ENCODE peak calls at places on chromosomes 2 and 18, in nine cellular contexts. I, M, V, S, U, H, X, N and A are unnamed samples.

GRCh38 chr2:28408764-28409599 is 16.3 kb downstream of the FOSL2 start:
- DNase-seq in H (peak), I (peak), U (no peak), M (no peak), N (peak), V (peak), S (peak), X (peak), A (peak)

GRCh38 chr2:216932806-216933579 is 73.1 kb upstream of the TNP1 start:
- DNase-seq in M (no peak), N (no peak), S (no peak), X (no peak), V (no peak), H (no peak), U (no peak), I (no peak), A (no peak)

GRCh38 chr2:8252997-8253694 is 428.7 kb upstream of the ID2 start:
- DNase-seq in V (no peak), S (no peak), X (no peak), M (no peak), I (no peak), H (no peak), N (no peak), U (no peak), A (no peak)

GRCh38 chr2:15354596-15355359 is 206.4 kb downstream of the NBAS start:
- DNase-seq in H (no peak), V (no peak), U (no peak), N (no peak), S (no peak), I (no peak), X (no peak), M (no peak), A (no peak)

GRCh38 chr2:98734823-98735260 is 3.9 kb upstream of the MGAT4A start:
- DNase-seq in M (no peak), U (no peak), X (no peak), I (no peak), N (no peak), V (no peak), H (no peak), S (no peak), A (no peak)

GRCh38 chr2:164920430-164920829 is 34.9 kb downstream of the SLC38A11 start:
- DNase-seq in H (no peak), S (no peak), M (no peak), X (peak), I (peak), U (peak), V (no peak), N (peak), A (peak)

GRCh38 chr2:220504890-220505564 is 877.6 kb downstream of the SLC4A3 start:
- DNase-seq in V (no peak), N (peak), H (no peak), M (no peak), X (peak), U (peak), S (peak), I (peak), A (peak)

GRCh38 chr2:219551412-219551811 is 7.6 kb downstream of the TMEM198 start:
- DNase-seq in V (no peak), S (no peak), M (no peak), X (no peak), H (no peak), N (peak), U (peak), I (peak), A (no peak)

GRCh38 chr2:185689906-185690539 is 48.6 kb upstream of the FSIP2 start:
- DNase-seq in M (no peak), X (no peak), I (no peak), H (no peak), V (no peak), S (no peak), N (peak), U (peak), A (no peak)

GRCh38 chr18:77811510-77811909 is 561.9 kb downstream of the GALR1 start:
- DNase-seq in X (peak), V (peak), I (no peak), N (no peak), U (peak), M (no peak), S (peak), H (no peak), A (no peak)

GRCh38 chr18:49562481-49563129 is 748 bp downstream of the LIPG start:
- DNase-seq in N (no peak), X (no peak), S (peak), M (no peak), I (no peak), V (peak), H (no peak), U (no peak), A (no peak)

GRCh38 chr18:55549474-55550104 is 38.4 kb downstream of the TCF4 start:
- DNase-seq in M (no peak), V (no peak), I (no peak), S (no peak), X (no peak), N (no peak), H (no peak), U (no peak), A (no peak)

GRCh38 chr2:144265654-144266053 is 254.3 kb downstream of the ZEB2 start:
- DNase-seq in S (no peak), N (no peak), H (no peak), X (no peak), I (no peak), U (no peak), M (no peak), V (no peak), A (no peak)

GRCh38 chr2:97728091-97728596 is 14.8 kb downstream of the ZAP70 start:
- DNase-seq in S (no peak), M (no peak), I (peak), X (no peak), N (no peak), U (no peak), H (peak), V (no peak), A (peak)

GRCh38 chr2:187553908-187554703 is at the start of gene TFPI:
- DNase-seq in M (no peak), S (peak), X (peak), N (peak), I (peak), U (peak), H (no peak), V (peak), A (peak)

GRCh38 chr18:46250084-46250811 is 146.1 kb downstream of the HAUS1 start:
- DNase-seq in S (peak), X (peak), H (peak), M (no peak), I (peak), N (peak), U (no peak), V (no peak), A (peak)

GRCh38 chr18:63025251-63025710 is 294.3 kb downstream of the BCL2 start:
- DNase-seq in S (peak), U (peak), M (no peak), H (no peak), X (no peak), I (peak), V (no peak), N (no peak), A (peak)

GRCh38 chr2:24984912-24985311 is 13.2 kb upstream of the DNAJC27 start:
- DNase-seq in N (peak), V (no peak), I (peak), M (no peak), S (no peak), X (peak), U (no peak), H (no peak), A (peak)

GRCh38 chr2:134466141-134466540 is 212.3 kb downstream of the MGAT5 start:
- DNase-seq in S (peak), N (no peak), U (peak), X (no peak), V (no peak), M (no peak), H (peak), I (peak), A (peak)

GRCh38 chr2:383173-383572 is 95.3 kb upstream of the ALKAL2 start:
- DNase-seq in H (no peak), X (no peak), M (no peak), N (no peak), V (no peak), S (no peak), U (peak), I (no peak), A (no peak)

GRCh38 chr2:18518116-18519111 is 42.0 kb downstream of the RDH14 start:
- DNase-seq in V (no peak), M (no peak), U (no peak), I (peak), X (peak), N (peak), H (no peak), S (no peak), A (peak)

GRCh38 chr2:8148260-8148880 is 533.5 kb upstream of the ID2 start:
- DNase-seq in U (peak), M (no peak), H (no peak), N (peak), X (peak), I (peak), V (no peak), S (peak), A (peak)

GRCh38 chr2:2739231-2739795 is 408.2 kb upstream of the MYT1L start:
- DNase-seq in V (no peak), N (no peak), H (no peak), S (no peak), I (no peak), U (no peak), M (no peak), X (no peak), A (no peak)

GRCh38 chr2:105771841-105772240 is 27.1 kb downstream of the NCK2 start:
- DNase-seq in U (no peak), N (no peak), V (no peak), I (no peak), H (no peak), S (no peak), X (no peak), M (peak), A (peak)

GRCh38 chr2:182649316-182649715 is 66.7 kb upstream of the DNAJC10 start:
- DNase-seq in I (peak), V (no peak), N (peak), S (no peak), H (no peak), X (peak), U (peak), M (no peak), A (peak)

GRCh38 chr2:74850816-74851566 is 17.1 kb downstream of the HK2 start:
- DNase-seq in U (no peak), M (no peak), N (no peak), H (no peak), X (no peak), I (peak), S (no peak), V (no peak), A (peak)

GRCh38 chr2:234913208-234913626 is 38.6 kb upstream of the SH3BP4 start:
- DNase-seq in M (no peak), H (no peak), V (no peak), U (no peak), I (no peak), X (no peak), N (peak), S (no peak), A (no peak)

GRCh38 chr18:48459016-48459415 is 49.8 kb upstream of the ZBTB7C start:
- DNase-seq in V (no peak), U (no peak), S (no peak), N (no peak), X (no peak), H (no peak), M (no peak), I (no peak), A (no peak)

GRCh38 chr2:169877406-169877805 is 50.2 kb downstream of the UBR3 start:
- DNase-seq in M (no peak), X (no peak), S (no peak), U (peak), I (peak), H (no peak), N (peak), V (no peak), A (peak)

GRCh38 chr18:58605027-58606020 is 23.6 kb downstream of the ALPK2 start:
- DNase-seq in H (peak), M (no peak), U (peak), N (peak), S (no peak), X (peak), V (no peak), I (peak), A (peak)

GRCh38 chr2:33034784-33035183 is 88.0 kb downstream of the LTBP1 start:
- DNase-seq in V (no peak), S (no peak), I (peak), H (no peak), M (no peak), X (no peak), U (peak), N (peak), A (peak)

DNA sequence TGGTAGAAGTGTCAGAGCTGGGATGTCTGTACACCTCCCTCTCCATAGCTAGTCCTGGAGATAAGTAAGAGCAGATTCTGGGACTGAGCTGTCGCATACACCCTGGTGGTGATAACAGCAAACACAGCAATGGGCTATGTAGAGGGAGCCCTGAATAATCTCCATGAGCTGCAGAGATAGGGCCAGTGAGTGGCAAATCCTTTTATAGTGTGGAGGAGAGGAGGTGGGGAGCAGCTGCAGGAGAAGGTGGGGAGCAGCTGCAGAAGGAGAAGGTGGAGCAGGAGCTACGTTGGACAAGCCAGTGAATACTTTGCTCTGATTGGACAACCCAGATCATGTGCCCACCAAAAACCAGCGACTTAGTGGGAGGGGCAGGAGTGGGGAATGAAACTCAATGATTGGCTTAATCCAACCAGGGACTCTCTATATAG is 85.5 kb downstream of the TMEM247 start:
- DNase-seq in I (no peak), N (no peak), X (no peak), H (no peak), M (no peak), V (no peak), S (no peak), U (no peak), A (no peak)
- TF ChIP-seq CTCF in I (no peak), N (no peak), X (no peak), H (no peak), M (no peak), V (no peak), S (no peak), U (no peak), A (no peak)

GRCh38 chr2:19895535-19895934 is 6.2 kb downstream of the TTC32 start:
- DNase-seq in N (no peak), U (no peak), I (no peak), M (no peak), S (no peak), V (no peak), H (no peak), X (no peak), A (peak)

GRCh38 chr2:19898592-19899329 is 3.0 kb downstream of the TTC32 start:
- DNase-seq in S (no peak), U (no peak), H (no peak), M (no peak), V (no peak), I (no peak), N (no peak), X (no peak), A (no peak)

GRCh38 chr2:19900536-19901200 is 1.1 kb downstream of the TTC32 start:
- DNase-seq in S (peak), N (peak), U (peak), M (no peak), H (peak), V (no peak), X (no peak), I (peak), A (peak)

GRCh38 chr2:19899853-19900525 is 1.8 kb downstream of the TTC32 start:
- DNase-seq in S (no peak), V (no peak), X (no peak), M (no peak), N (no peak), I (no peak), U (no peak), H (no peak), A (no peak)

DNA sequence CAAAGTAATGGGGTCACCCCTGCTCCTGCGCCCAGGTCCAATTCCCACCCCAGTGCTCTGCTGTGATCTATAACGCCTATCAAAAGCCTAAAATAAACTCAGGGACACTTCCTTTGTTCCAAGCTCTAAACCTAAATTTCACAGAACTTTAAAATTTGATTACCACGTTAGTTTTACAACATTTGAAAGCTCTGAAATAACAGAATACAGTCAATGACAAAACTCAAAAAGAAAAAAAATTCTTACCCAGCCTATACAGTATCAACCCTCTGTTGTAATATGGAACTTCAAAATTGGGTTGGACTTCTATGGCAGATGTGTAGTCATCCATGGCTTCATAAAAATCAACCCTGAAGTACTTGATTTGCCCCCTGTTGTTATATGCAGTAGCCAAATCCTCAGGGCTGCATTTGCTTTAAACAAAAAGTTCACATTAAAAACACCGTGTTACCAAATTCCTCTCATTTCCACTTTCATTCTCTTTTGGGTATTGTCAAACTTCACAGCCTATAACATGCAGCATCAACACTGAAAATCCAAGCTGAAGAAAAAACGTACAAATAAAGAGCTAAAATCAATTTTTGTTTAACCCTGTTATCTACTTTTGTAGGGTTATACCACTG is 4.0 kb downstream of the TTC32 start:
- DNase-seq in V (no peak), S (no peak), N (no peak), H (no peak), M (no peak), I (no peak), U (no peak), X (no peak), A (no peak)
- H3K4me3 ChIP-seq in V (no peak), S (no peak), N (no peak), H (no peak), M (no peak), I (no peak), U (no peak), X (no peak), A (no peak)

GRCh38 chr2:6827516-6828298 is 38.0 kb downstream of the CMPK2 start:
- DNase-seq in H (no peak), X (no peak), I (no peak), N (no peak), S (no peak), V (no peak), U (no peak), M (no peak), A (no peak)

GRCh38 chr2:6824962-6825361 is 40.7 kb downstream of the CMPK2 start:
- DNase-seq in S (no peak), I (peak), U (no peak), V (no peak), H (no peak), M (no peak), X (peak), N (peak), A (peak)

GRCh38 chr2:6826081-6826913 is 39.4 kb downstream of the CMPK2 start:
- DNase-seq in M (no peak), H (peak), S (peak), U (peak), V (no peak), I (peak), X (peak), N (peak), A (peak)

GRCh38 chr2:6831229-6831628 is 34.5 kb downstream of the CMPK2 start:
- DNase-seq in I (no peak), V (no peak), U (no peak), X (no peak), M (no peak), S (no peak), H (no peak), N (no peak), A (no peak)

DNA sequence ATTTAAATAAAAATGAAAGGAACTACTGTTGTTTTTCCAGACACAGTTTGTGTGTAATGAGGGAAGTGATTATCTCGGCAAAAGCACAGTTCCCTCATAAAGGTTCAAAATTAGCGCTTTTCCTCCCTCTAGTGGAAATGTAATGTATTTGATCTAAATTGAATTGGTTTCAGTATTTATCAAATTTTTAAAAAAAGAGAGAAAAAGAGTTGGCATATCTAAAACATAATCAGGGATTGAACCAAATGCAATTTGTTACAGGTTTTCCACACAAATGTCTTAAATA is 37.5 kb downstream of the CMPK2 start:
- DNase-seq in V (no peak), U (peak), S (no peak), M (no peak), X (no peak), N (peak), H (no peak), I (peak), A (peak)
- TF ChIP-seq CTCF in V (peak), U (peak), S (peak), M (no peak), X (peak), N (peak), H (peak), I (peak), A (peak)

GRCh38 chr2:72144412-72144745 is 3.3 kb downstream of the CYP26B1 start:
- DNase-seq in I (no peak), S (no peak), H (peak), M (peak), X (no peak), U (no peak), N (no peak), V (no peak), A (no peak)

GRCh38 chr2:72146357-72147302 is 1.0 kb downstream of the CYP26B1 start:
- DNase-seq in I (no peak), U (no peak), X (no peak), N (no peak), H (peak), V (no peak), S (no peak), M (peak), A (no peak)

GRCh38 chr2:72145658-72146329 is 1.9 kb downstream of the CYP26B1 start:
- DNase-seq in S (no peak), I (no peak), X (no peak), V (no peak), U (no peak), N (no peak), H (peak), M (peak), A (no peak)

GRCh38 chr2:72143441-72144356 is 4.0 kb downstream of the CYP26B1 start:
- DNase-seq in X (no peak), U (no peak), S (no peak), H (peak), I (no peak), V (no peak), N (no peak), M (peak), A (no peak)

DNA sequence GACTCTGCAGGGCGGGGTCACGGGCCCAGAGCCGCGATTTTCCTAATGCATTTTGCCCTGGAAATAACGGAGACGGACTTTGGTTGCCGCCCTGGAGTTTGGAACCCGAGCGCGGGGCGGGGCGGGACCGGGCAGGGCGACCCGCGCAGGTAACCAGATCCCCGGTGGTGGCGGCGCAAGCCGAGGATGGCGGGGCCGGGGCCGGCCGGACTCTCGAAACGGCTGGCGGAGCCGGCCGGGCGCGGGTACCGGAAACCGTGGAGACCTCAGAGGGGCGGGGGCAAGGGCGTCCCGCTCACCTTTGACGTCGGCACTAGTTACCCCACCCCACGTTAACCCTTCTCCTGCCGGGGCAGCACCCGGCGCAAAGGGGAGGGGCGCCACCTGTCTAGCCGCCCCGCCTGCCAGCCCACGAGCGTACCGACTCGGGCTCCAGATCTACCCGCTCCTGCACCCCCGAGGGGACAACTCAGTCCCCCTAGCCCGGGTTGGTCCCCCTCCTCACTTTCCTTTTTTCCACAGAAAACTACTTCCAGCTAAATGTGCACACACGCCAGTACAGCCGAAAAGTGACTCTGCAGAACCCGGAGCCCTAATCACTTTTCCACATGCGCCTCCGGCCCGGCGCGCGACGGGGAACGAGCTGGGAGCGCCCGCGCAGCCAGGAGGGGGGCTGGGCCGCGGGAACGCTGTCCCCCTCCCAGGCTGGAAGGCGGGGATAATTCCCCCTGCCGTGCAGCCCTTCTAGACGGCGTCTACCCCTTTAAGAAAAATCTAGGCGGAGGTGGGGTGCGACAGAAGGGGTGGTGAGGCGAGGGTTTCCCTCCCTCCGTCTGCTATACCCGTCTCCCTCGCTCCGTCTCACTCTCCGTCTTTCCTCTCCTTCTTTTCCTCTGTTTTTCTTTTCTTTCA is 2.7 kb downstream of the CYP26B1 start:
- DNase-seq in U (peak), I (no peak), H (peak), N (no peak), X (no peak), V (no peak), S (peak), M (peak), A (no peak)
- H3K4me3 ChIP-seq in U (peak), I (peak), H (peak), N (peak), X (peak), V (peak), S (peak), M (peak), A (peak)